ENCODE peak calls at places on chromosome 18, in eight cellular contexts. T is Peyer's patch, U is fibroblast of lung, F is heart left ventricle, C is HCT116, M is esophagus squamous epithelium, N is cardiac muscle cell, W is upper lobe of right lung. G is an unnamed sample.

GRCh38 chr18:74596959-74597661 is 560 bp upstream of the ZNF407 start:
- DNase-seq in C (no peak), F (peak; percentile 85), W (peak; percentile 87), T (peak; percentile 77), N (peak; percentile 77), M (peak; percentile 30), U (peak; percentile 80), G (no peak)

GRCh38 chr18:69935319-69936190 is 12.1 kb downstream of the CD226 start:
- DNase-seq in W (no peak), N (peak; percentile 33), U (no peak), M (no peak), F (no peak), C (peak; percentile 2), T (peak; percentile 49), G (no peak)

GRCh38 chr18:5964996-5965395 is 69.7 kb upstream of the TMEM200C start:
- DNase-seq in T (no peak), U (no peak), N (no peak), C (no peak), M (no peak), W (no peak), F (no peak), G (no peak)

GRCh38 chr18:61891271-61891670 is 1.5 kb downstream of the RNF152 start:
- DNase-seq in N (no peak), T (no peak), M (no peak), F (no peak), U (peak; percentile 55), C (no peak), W (no peak), G (no peak)

GRCh38 chr18:657311-657997 is at the start of gene TYMS:
- DNase-seq in T (no peak), C (peak; percentile 63), M (no peak), U (peak; percentile 44), F (peak; percentile 68), W (peak; percentile 74), N (peak; percentile 79), G (peak; percentile 89)

GRCh38 chr18:64244571-64244970 is 95.7 kb upstream of the LINC00305 start:
- DNase-seq in T (no peak), W (no peak), N (no peak), M (no peak), F (no peak), U (no peak), C (no peak), G (peak; percentile 41)

GRCh38 chr18:33440384-33441043 is at the start of gene CCDC178:
- DNase-seq in N (peak; percentile 78), C (no peak), T (no peak), U (peak; percentile 36), F (peak; percentile 54), W (peak; percentile 66), M (no peak), G (no peak)

GRCh38 chr18:9987931-9988330 is 74.1 kb downstream of the VAPA start:
- DNase-seq in T (no peak), M (no peak), C (no peak), N (no peak), F (no peak), W (no peak), U (no peak), G (no peak)

GRCh38 chr18:28204154-28204553 is 27.2 kb upstream of the CDH2 start:
- DNase-seq in F (no peak), M (no peak), T (no peak), U (peak; percentile 62), W (no peak), C (no peak), N (no peak), G (no peak)

GRCh38 chr18:9173770-9174233 is 37.2 kb downstream of the ANKRD12 start:
- DNase-seq in W (no peak), M (no peak), U (no peak), N (no peak), T (no peak), C (no peak), F (no peak), G (no peak)

GRCh38 chr18:8609711-8610441 is 639 bp downstream of the RAB12 start:
- DNase-seq in U (no peak), M (no peak), W (peak; percentile 70), C (no peak), N (peak; percentile 30), F (peak; percentile 61), T (no peak), G (peak; percentile 25)

GRCh38 chr18:49645836-49646235 is 84.0 kb downstream of the LIPG start:
- DNase-seq in C (no peak), N (no peak), W (no peak), M (no peak), T (no peak), U (peak; percentile 69), F (no peak), G (no peak)

GRCh38 chr18:76805221-76805620 is 17.1 kb upstream of the ZNF236 start:
- DNase-seq in U (no peak), F (no peak), M (no peak), N (peak; percentile 22), C (no peak), T (no peak), W (no peak), G (no peak)
- TF ChIP-seq CTCF in U (peak; percentile 30), F (no peak), M (no peak), N (peak; percentile 29), C (peak; percentile 46), T (no peak), W (no peak), G (no peak)

DNA sequence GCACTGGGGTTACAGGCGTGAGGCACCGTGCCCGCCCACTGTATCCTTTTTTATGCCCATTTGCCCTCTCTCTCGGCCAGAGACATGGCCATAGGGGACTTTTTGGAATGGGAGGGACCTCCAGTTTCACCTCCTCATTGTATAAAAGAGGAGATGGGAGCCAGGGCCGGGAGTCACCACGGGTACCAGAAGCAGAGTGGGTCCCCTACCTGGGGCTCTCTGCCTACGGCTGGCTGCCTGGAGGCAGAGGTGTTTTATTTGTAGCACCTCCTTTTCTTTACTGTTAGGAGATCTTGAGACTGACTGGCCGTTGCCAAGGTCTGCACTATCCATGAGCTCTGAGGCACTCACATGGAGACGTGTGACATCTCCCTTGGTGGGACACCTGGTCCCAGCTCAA is 162.8 kb downstream of the LDLRAD4 start:
- DNase-seq in M (no peak), T (no peak), F (no peak), N (no peak), C (no peak), W (no peak), U (no peak), G (no peak)
- H3K4me1 ChIP-seq in M (no peaks in the 10 kb centered on the region), T (peaks cover 35% of the 10 kb centered on the region), F (peaks cover 66% of the 10 kb centered on the region), N (peaks cover 39% of the 10 kb centered on the region), C (no peaks in the 10 kb centered on the region), W (peaks cover 19% of the 10 kb centered on the region), U (no peaks in the 10 kb centered on the region), G (no peaks in the 10 kb centered on the region)

GRCh38 chr18:57297306-57297705 is 55.1 kb upstream of the ST8SIA3 start:
- DNase-seq in T (no peak), N (no peak), C (no peak), U (no peak), W (no peak), M (no peak), F (no peak), G (no peak)
- H3K4me3 ChIP-seq in T (no peak overlapping the region), N (no peak overlapping the region), C (no peak overlapping the region), U (no peak overlapping the region), W (no peak overlapping the region), M (no peak overlapping the region), F (no peak overlapping the region), G (no peak overlapping the region)

GRCh38 chr18:35616664-35617423 is 35.3 kb downstream of the GALNT1 start:
- DNase-seq in F (no peak), W (peak; percentile 65), U (peak; percentile 80), N (no peak), M (peak; percentile 7), C (no peak), T (peak; percentile 71), G (peak; percentile 0)
- TF ChIP-seq CTCF in F (no peak), W (no peak), U (no peak), N (no peak), M (no peak), C (no peak), T (no peak), G (no peak)

DNA sequence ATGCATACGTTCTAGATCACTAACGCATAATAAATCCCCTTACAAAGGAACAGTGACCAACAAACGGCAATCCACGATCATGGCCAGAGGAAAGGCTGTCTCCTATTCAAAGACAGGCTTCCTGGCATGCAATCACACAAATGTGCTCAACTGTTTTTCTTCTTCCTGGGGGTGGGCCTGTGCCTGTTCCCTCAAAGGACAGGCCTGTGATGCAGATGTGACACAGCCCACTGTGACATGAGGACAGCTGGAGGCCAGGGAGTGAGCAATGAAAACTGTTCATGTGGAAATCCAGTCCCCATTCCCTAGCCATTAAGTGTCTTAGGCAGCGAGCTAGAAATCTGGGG is 143.8 kb upstream of the LMAN1 start:
- DNase-seq in C (no peak), W (no peak), F (no peak), T (no peak), M (no peak), N (no peak), U (no peak), G (no peak)
- H3K4me1 ChIP-seq in C (no peaks in the 10 kb centered on the region), W (no peaks in the 10 kb centered on the region), F (no peaks in the 10 kb centered on the region), T (no peaks in the 10 kb centered on the region), M (no peaks in the 10 kb centered on the region), N (peaks cover 19% of the 10 kb centered on the region), U (peaks cover 31% of the 10 kb centered on the region), G (no peaks in the 10 kb centered on the region)

DNA sequence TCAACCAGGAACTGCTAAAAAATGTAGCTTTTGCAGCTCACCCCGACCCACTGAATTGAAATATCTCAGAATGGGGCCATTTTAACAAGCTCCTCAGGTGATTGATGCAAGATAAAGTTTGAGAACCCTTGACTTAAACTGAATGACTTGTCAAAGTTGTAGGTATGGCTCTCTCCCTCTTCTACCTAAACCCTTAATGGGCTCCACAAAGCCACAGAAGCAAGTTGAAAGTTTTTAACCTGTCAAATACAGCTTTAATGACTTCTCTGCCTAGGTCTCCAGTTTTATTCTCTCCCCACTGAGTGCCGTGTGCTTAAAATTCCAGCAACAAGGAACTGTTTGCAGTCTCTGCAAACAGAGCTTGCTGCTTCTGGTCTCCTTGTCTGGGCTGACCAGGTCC is 19.7 kb upstream of the RNF125 start:
- DNase-seq in U (no peak), C (no peak), F (no peak), N (peak; percentile 5), M (no peak), W (no peak), T (no peak), G (no peak)
- H3K4me3 ChIP-seq in U (no peak overlapping the region), C (no peak overlapping the region), F (no peak overlapping the region), N (no peak overlapping the region), M (no peak overlapping the region), W (no peak overlapping the region), T (no peak overlapping the region), G (no peak overlapping the region)

GRCh38 chr18:22427797-22428549 is 10.3 kb upstream of the CTAGE1 start:
- DNase-seq in U (no peak), W (no peak), F (no peak), M (no peak), N (no peak), T (no peak), C (no peak), G (no peak)
- TF ChIP-seq CTCF in U (no peak), W (no peak), F (no peak), M (no peak), N (no peak), T (no peak), C (no peak), G (no peak)